ENCODE peak calls at places on chromosomes 4 and X, in seven cellular contexts. T is lower lobe of right lung, S is AG04450, F is MM.1S, M is heart left ventricle, O is fibroblast of lung, D is tibial nerve. P is an unnamed sample. For H3K27me3, the result is how much of the 10 kb centered on the place peaks cover.

GRCh38 chr4:69920874-69921273 is 10.0 kb upstream of the CSN1S1 start:
- DNase-seq in T (no peak), S (no peak), F (no peak), M (no peak), O (no peak), D (no peak), P (no peak)

GRCh38 chr4:164531336-164531735 is 222.6 kb upstream of the SMIM31 start:
- DNase-seq in T (no peak), S (no peak), F (no peak), M (no peak), O (no peak), D (no peak), P (no peak)

GRCh38 chrX:48961585-48962091 is 4.2 kb upstream of the OTUD5 start:
- DNase-seq in T (no peak), S (no peak), F (no peak), M (peak), O (no peak), D (no peak), P (no peak)

GRCh38 chr4:101287332-101287731 is 60.0 kb downstream of the PPP3CA start:
- DNase-seq in T (no peak), S (no peak), F (no peak), M (no peak), O (no peak), D (no peak), P (no peak)

GRCh38 chrX:9899640-9900075 is 67.5 kb upstream of the CLDN34 start:
- DNase-seq in T (no peak), S (peak), F (no peak), M (no peak), O (peak), D (no peak), P (no peak)

GRCh38 chr4:5718411-5718810 is 7.4 kb downstream of the EVC start:
- DNase-seq in T (no peak), S (no peak), F (no peak), M (no peak), O (no peak), D (no peak), P (no peak)

GRCh38 chrX:2645563-2645962 is 45.5 kb upstream of the CD99 start:
- DNase-seq in T (no peak), S (no peak), F (no peak), M (no peak), O (no peak), D (no peak), P (no peak)

GRCh38 chr4:153748378-153748777 is 11.4 kb downstream of the RNF175 start:
- DNase-seq in T (no peak), S (no peak), F (no peak), M (no peak), O (peak), D (no peak), P (no peak)

GRCh38 chr4:153541426-153542096 is 75.4 kb downstream of the TMEM131L start:
- DNase-seq in T (no peak), S (peak), F (no peak), M (no peak), O (peak), D (no peak), P (no peak)

GRCh38 chr4:77712675-77713074 is 106.5 kb downstream of the CNOT6L start:
- DNase-seq in T (no peak), S (no peak), F (no peak), M (no peak), O (no peak), D (no peak), P (no peak)

GRCh38 chr4:823093-823760 is 2.7 kb downstream of the CPLX1 start:
- DNase-seq in T (no peak), S (no peak), F (no peak), M (no peak), O (no peak), D (no peak), P (no peak)

GRCh38 chr4:103046416-103047290 is 27.1 kb upstream of the SLC9B1 start:
- DNase-seq in T (no peak), S (no peak), F (peak), M (no peak), O (peak), D (no peak), P (no peak)

GRCh38 chrX:63656871-63657580 is 128.0 kb downstream of the ARHGEF9 start:
- DNase-seq in T (no peak), S (peak), F (no peak), M (no peak), O (peak), D (no peak), P (no peak)

GRCh38 chr4:176729489-176729888 is 63.2 kb downstream of the VEGFC start:
- DNase-seq in T (no peak), S (no peak), F (no peak), M (no peak), O (peak), D (no peak), P (no peak)

GRCh38 chrX:44343412-44343942 is at the start of gene EFHC2:
- DNase-seq in T (peak), S (no peak), F (peak), M (peak), O (peak), D (peak), P (peak)

GRCh38 chr4:153169811-153170210 is 34.4 kb upstream of the TRIM2 start:
- DNase-seq in T (no peak), S (no peak), F (no peak), M (no peak), O (no peak), D (no peak), P (no peak)

GRCh38 chrX:15694968-15695451 is 30.4 kb upstream of the CLTRN start:
- DNase-seq in T (no peak), S (no peak), F (no peak), M (no peak), O (no peak), D (no peak), P (no peak)
- H3K27ac ChIP-seq in T (no peak), S (no peak), F (no peak), M (no peak), O (no peak), D (no peak), P (no peak)

GRCh38 chrX:132615396-132616131 is 126.7 kb upstream of the MBNL3 start:
- DNase-seq in T (peak), S (no peak), F (peak), M (peak), O (peak), D (peak), P (peak)

GRCh38 chrX:132612990-132613564 is 124.2 kb upstream of the MBNL3 start:
- DNase-seq in T (peak), S (no peak), F (peak), M (peak), O (peak), D (peak), P (peak)

GRCh38 chrX:132610536-132610935 is 121.7 kb upstream of the MBNL3 start:
- DNase-seq in T (no peak), S (no peak), F (no peak), M (no peak), O (no peak), D (no peak), P (no peak)

GRCh38 chrX:132614297-132614696 is 125.5 kb upstream of the MBNL3 start:
- DNase-seq in T (no peak), S (no peak), F (peak), M (no peak), O (no peak), D (no peak), P (no peak)

GRCh38 chrX:132613801-132614200 is 125.0 kb upstream of the MBNL3 start:
- DNase-seq in T (no peak), S (no peak), F (no peak), M (no peak), O (no peak), D (no peak), P (no peak)
- H3K27me3 ChIP-seq in T (under half), S (under half), F (under half), M (under half), O (under half), D (under half), P (under half)

DNA sequence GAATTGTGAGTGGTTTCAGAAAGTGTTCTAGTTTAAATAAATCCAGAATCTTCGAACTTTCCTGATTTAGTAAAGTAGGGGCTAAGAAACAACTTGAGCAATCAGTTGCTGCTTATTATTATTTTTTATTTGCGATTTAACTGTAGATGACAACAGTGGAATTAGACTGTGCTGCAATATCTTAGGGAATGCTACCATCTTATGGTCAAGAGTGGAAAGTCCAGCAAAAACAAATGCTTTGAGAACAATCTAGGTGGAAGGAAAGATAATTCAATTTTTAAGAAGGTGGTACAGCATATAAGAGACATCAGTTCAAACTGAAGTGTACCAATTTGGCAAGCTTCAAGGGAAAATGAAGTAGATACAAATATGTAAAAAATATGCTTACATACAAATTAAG is 73.3 kb downstream of the CYLC1 start:
- DNase-seq in T (no peak), S (no peak), F (no peak), M (no peak), O (no peak), D (no peak), P (no peak)
- TF ChIP-seq CTCF in T (no peak), S (no peak), F (peak), M (no peak), O (no peak), D (no peak), P (no peak)

DNA sequence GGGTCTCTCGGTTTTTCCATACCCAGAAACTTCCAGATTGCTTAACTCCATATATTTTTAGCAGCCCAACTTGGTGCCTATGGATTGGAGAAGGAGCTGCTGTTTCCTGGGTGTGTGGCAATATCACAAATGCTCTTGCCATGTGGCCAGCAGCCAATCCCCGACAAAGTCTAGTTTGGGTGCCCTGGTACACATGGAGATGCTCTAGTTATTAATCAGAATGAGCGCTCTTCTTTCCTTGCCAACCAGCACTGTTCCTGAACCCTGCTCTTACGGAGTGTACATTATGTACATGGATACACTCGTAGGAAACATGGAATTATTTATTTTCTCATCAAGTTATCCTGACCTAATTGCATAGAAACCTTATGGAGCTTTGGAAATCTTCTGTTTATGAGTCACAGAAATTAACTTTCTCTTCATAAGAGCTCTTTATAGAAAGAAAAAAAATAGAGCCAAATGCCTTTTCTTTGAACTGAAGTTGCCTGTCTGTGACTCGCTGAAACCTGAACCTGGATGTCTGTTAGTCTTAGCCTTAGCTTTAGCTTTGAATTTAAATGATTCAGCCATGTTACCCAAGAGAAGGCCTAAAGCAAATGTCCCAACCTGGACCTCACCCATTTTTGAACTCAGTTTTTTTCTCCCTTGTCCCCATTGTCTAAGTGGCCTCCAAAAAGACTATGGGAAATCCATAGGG is 67.2 kb upstream of the GPC4 start:
- DNase-seq in T (no peak), S (no peak), F (no peak), M (no peak), O (peak), D (no peak), P (no peak)
- H3K27ac ChIP-seq in T (no peak), S (no peak), F (no peak), M (no peak), O (no peak), D (no peak), P (no peak)

DNA sequence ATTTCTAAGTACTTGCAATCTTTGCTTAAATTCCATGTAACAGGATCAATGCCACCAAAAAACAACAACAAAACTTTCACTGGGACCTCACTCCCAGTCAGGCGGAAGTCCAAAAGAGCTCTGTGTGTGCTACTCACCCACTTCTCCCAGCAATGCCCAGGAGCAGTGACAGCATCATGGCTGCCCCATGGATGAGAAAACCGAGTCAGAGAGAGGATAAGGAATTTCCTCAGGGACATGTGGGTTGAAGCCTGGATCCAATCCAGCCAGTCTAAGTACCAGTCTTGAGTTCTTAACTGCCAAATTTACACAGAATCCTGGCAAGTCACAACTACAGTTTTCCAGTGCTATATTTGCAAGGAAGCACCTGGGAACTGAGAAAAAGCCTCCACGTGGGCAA is 64.5 kb downstream of the STX18 start:
- DNase-seq in T (no peak), S (no peak), F (no peak), M (no peak), O (peak), D (no peak), P (no peak)
- H3K27me3 ChIP-seq in T (under half), S (under half), F (under half), M (under half), O (under half), D (under half), P (under half)

GRCh38 chrX:21926116-21926515 is 14.4 kb upstream of the SMS start:
- DNase-seq in T (no peak), S (no peak), F (peak), M (no peak), O (no peak), D (no peak), P (no peak)

GRCh38 chrX:21930986-21931385 is 9.5 kb upstream of the SMS start:
- DNase-seq in T (no peak), S (no peak), F (no peak), M (no peak), O (no peak), D (no peak), P (no peak)

GRCh38 chrX:21929209-21929608 is 11.3 kb upstream of the SMS start:
- DNase-seq in T (no peak), S (no peak), F (no peak), M (no peak), O (no peak), D (no peak), P (no peak)

GRCh38 chrX:21932277-21932996 is 8.1 kb upstream of the SMS start:
- DNase-seq in T (no peak), S (peak), F (no peak), M (no peak), O (peak), D (no peak), P (no peak)

GRCh38 chrX:21926527-21927278 is 13.8 kb upstream of the SMS start:
- DNase-seq in T (no peak), S (peak), F (peak), M (no peak), O (peak), D (no peak), P (no peak)
- TF ChIP-seq CTCF in T (no peak), S (no peak), F (no peak), M (no peak), O (no peak), D (no peak), P (no peak)

DNA sequence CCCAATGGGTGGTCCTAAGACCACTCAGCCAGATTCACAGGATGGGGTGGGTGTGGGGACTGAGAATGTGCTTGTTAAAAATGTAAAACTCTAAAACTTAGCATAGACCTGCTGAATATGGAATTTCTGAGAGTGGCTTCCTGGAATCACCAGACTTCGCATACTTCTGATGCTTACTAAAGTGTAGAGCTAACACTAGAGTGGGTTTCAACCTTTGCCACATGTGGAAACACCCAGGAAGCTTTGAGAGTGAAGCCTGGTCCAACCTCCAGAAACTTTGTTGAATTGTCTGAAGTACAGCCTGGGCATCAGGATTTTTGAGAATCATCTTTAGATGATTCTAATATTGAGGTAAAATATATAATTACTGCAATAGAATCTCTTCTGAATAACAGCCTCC is 167.8 kb upstream of the EDNRA start:
- DNase-seq in T (no peak), S (no peak), F (no peak), M (no peak), O (no peak), D (no peak), P (no peak)
- H3K27ac ChIP-seq in T (peak), S (no peak), F (no peak), M (no peak), O (no peak), D (no peak), P (no peak)